ENCODE peak calls at places on chromosomes 12 and 14, in six cellular contexts. S is psoas muscle; F is GM12865; J is tibial artery; D is dorsolateral prefrontal cortex; G is CD4-positive, alpha-beta T cell. U is an unnamed sample.

GRCh38 chr12:107829271-107829670 is 54.8 kb downstream of the ASCL4 start:
- DNase-seq in S (no peak), J (no peak), D (no peak), G (no peak), F (peak; percentile 42), U (no peak)

GRCh38 chr12:67765969-67766368 is 117.4 kb downstream of the DYRK2 start:
- DNase-seq in J (no peak), S (no peak), F (no peak), D (no peak), G (no peak), U (no peak)

GRCh38 chr12:21323736-21324135 is 11.0 kb downstream of the SLCO1A2 start:
- DNase-seq in G (no peak), F (no peak), D (no peak), S (no peak), J (no peak), U (no peak)

GRCh38 chr12:46450279-46450748 is 77.7 kb upstream of the SLC38A2 start:
- DNase-seq in S (peak; percentile 86), F (no peak), D (no peak), J (peak; percentile 93), G (no peak), U (no peak)

GRCh38 chr12:47946413-47947107 is 16.8 kb upstream of the TMEM106C start:
- DNase-seq in F (no peak), J (no peak), S (no peak), D (no peak), G (no peak), U (peak; percentile 40)

GRCh38 chr14:38964630-38965029 is 138.4 kb downstream of the SEC23A start:
- DNase-seq in F (no peak), J (no peak), G (no peak), S (no peak), D (no peak), U (no peak)

GRCh38 chr14:54652188-54652889 is 85.4 kb downstream of the SAMD4A start:
- DNase-seq in J (peak; percentile 93), D (no peak), F (no peak), G (no peak), S (peak; percentile 89), U (no peak)

GRCh38 chr12:80045594-80045993 is 53.7 kb upstream of the OTOGL start:
- DNase-seq in F (no peak), G (no peak), J (no peak), S (no peak), D (no peak), U (no peak)

GRCh38 chr12:104672501-104673265 is 215.9 kb downstream of the CHST11 start:
- DNase-seq in F (no peak), S (peak; percentile 66), G (no peak), J (peak; percentile 95), D (peak; percentile 71), U (no peak)

GRCh38 chr12:123142948-123143752 is 7.7 kb downstream of the PITPNM2 start:
- DNase-seq in D (no peak), J (peak; percentile 68), F (no peak), G (no peak), S (no peak), U (no peak)

GRCh38 chr14:52910597-52910996 is 40.3 kb downstream of the FERMT2 start:
- DNase-seq in S (no peak), D (no peak), F (no peak), J (no peak), G (no peak), U (no peak)

GRCh38 chr12:120678572-120678971 is 8.4 kb upstream of the MLEC start:
- DNase-seq in S (no peak), G (no peak), F (peak; percentile 69), J (no peak), D (no peak), U (no peak)

GRCh38 chr14:105322791-105323556 is 8.4 kb downstream of the PACS2 start:
- DNase-seq in S (no peak), G (no peak), D (no peak), F (no peak), J (no peak), U (no peak)

GRCh38 chr14:21036746-21037145 is 2.1 kb upstream of the RNASE13 start:
- DNase-seq in J (no peak), G (no peak), S (no peak), F (no peak), D (no peak), U (no peak)

GRCh38 chr14:68894802-68895201 is 84.3 kb downstream of the ACTN1 start:
- DNase-seq in D (no peak), G (no peak), S (no peak), J (no peak), F (no peak), U (no peak)

GRCh38 chr14:61108742-61109141 is 127.7 kb downstream of the SLC38A6 start:
- DNase-seq in D (no peak), S (no peak), G (no peak), J (no peak), F (no peak), U (no peak)

GRCh38 chr14:61139006-61139599 is 142.0 kb downstream of the TMEM30B start:
- DNase-seq in F (no peak), D (no peak), S (no peak), J (no peak), G (no peak), U (no peak)

GRCh38 chr14:93954900-93955891 is 21.2 kb downstream of the ASB2 start:
- DNase-seq in J (no peak), D (no peak), G (peak; percentile 31), F (peak; percentile 66), S (peak; percentile 54), U (peak; percentile 77)

GRCh38 chr14:38107216-38107631 is 100.5 kb upstream of the SSTR1 start:
- DNase-seq in G (no peak), D (no peak), F (peak; percentile 7), J (no peak), S (no peak), U (no peak)

GRCh38 chr12:110253176-110253575 is 27.9 kb upstream of the ATP2A2 start:
- DNase-seq in J (peak; percentile 88), S (peak; percentile 81), G (no peak), F (no peak), D (peak; percentile 39), U (no peak)

GRCh38 chr12:58099476-58099875 is 158.1 kb downstream of the ATP23 start:
- DNase-seq in J (no peak), S (no peak), D (no peak), F (no peak), G (no peak), U (no peak)

GRCh38 chr12:1544991-1545700 is 49.2 kb downstream of the FBXL14 start:
- DNase-seq in D (no peak), J (no peak), G (no peak), S (no peak), F (no peak), U (no peak)
- TF ChIP-seq CTCF in D (no peak), J (peak; percentile 36), G (no peak), S (peak; percentile 15), F (no peak), U (no peak)

GRCh38 chr12:65327207-65328076 is 49.0 kb downstream of the MSRB3 start:
- DNase-seq in S (no peak), G (no peak), J (no peak), F (no peak), D (no peak), U (no peak)
- TF ChIP-seq CTCF in S (no peak), G (no peak), J (no peak), F (no peak), D (no peak), U (no peak)

GRCh38 chr14:87014854-87015253 is 978.1 kb downstream of the GALC start:
- DNase-seq in G (no peak), J (no peak), F (no peak), D (no peak), S (no peak), U (no peak)
- TF ChIP-seq CTCF in G (no peak), J (no peak), F (no peak), D (no peak), S (no peak), U (no peak)

GRCh38 chr12:116612436-116612835 is 53.3 kb downstream of the MAP1LC3B2 start:
- DNase-seq in G (no peak), F (no peak), D (no peak), S (no peak), J (no peak), U (no peak)

GRCh38 chr12:116607039-116607438 is 47.9 kb downstream of the MAP1LC3B2 start:
- DNase-seq in S (no peak), F (no peak), G (no peak), J (no peak), D (no peak), U (no peak)

GRCh38 chr12:116609236-116609635 is 50.1 kb downstream of the MAP1LC3B2 start:
- DNase-seq in J (no peak), G (no peak), F (no peak), D (no peak), S (no peak), U (no peak)

GRCh38 chr12:116610971-116611541 is 51.9 kb downstream of the MAP1LC3B2 start:
- DNase-seq in D (no peak), G (no peak), J (no peak), F (peak; percentile 13), S (no peak), U (no peak)

DNA sequence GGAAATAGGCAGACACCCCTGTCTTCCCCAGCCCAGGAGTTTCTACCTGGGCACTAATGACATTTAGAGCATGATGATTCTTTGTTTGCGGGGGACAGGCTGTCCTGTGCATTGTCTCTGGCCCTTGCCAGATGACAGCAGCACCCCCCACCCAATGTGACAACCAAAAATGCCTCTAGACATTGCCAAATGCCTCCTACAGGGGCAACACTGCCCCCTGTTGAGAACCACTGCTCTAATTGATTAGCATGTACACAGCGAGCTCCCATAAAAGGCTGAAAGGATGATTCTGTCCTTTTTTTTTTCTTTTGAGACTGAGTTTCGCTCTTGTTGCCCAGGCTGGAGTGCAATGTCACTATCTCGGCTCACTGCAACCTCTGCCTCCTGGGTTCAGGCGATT is 50.5 kb downstream of the MAP1LC3B2 start:
- DNase-seq in G (no peak), S (no peak), J (no peak), F (peak; percentile 36), D (no peak), U (no peak)
- TF ChIP-seq CTCF in G (peak; percentile 48), S (no peak), J (peak; percentile 18), F (peak; percentile 31), D (peak; percentile 29), U (peak; percentile 12)

GRCh38 chr12:26434299-26434915 is 239.0 kb downstream of the SSPN start:
- DNase-seq in J (no peak), F (peak; percentile 67), D (no peak), S (no peak), G (no peak), U (peak; percentile 28)
- TF ChIP-seq CTCF in J (peak; percentile 73), F (peak; percentile 70), D (peak; percentile 66), S (peak; percentile 72), G (peak; percentile 35), U (peak; percentile 32)

GRCh38 chr12:19576421-19576925 is 137.2 kb downstream of the AEBP2 start:
- DNase-seq in G (no peak), S (no peak), F (no peak), D (no peak), J (no peak), U (no peak)

GRCh38 chr12:19573866-19574265 is 134.6 kb downstream of the AEBP2 start:
- DNase-seq in D (no peak), J (peak; percentile 65), G (no peak), S (no peak), F (no peak), U (no peak)

GRCh38 chr12:19575307-19576243 is 136.3 kb downstream of the AEBP2 start:
- DNase-seq in G (no peak), F (no peak), S (no peak), D (no peak), J (no peak), U (no peak)

GRCh38 chr12:19572920-19573558 is 133.7 kb downstream of the AEBP2 start:
- DNase-seq in J (peak; percentile 66), D (no peak), S (no peak), G (no peak), F (peak; percentile 69), U (peak; percentile 57)

GRCh38 chr12:19574606-19575005 is 135.3 kb downstream of the AEBP2 start:
- DNase-seq in J (no peak), G (no peak), S (no peak), D (no peak), F (peak; percentile 6), U (no peak)
- TF ChIP-seq CTCF in J (no peak), G (no peak), S (no peak), D (no peak), F (no peak), U (no peak)